ENCODE peak calls at places on chromosomes 6 and 20, in ten cellular contexts. V is ELR, R is esophagus squamous epithelium, B is C1 segment of cervical spinal cord, P is cardiac muscle cell, J is NCI-H2029, C is psoas muscle, G is iris pigment epithelial cell, O is A549, I is Caco-2. K is an unnamed sample.

GRCh38 chr6:6515691-6516607 is 72.6 kb upstream of the LY86 start:
- DNase-seq in J (no peak), R (no peak), I (no peak), O (no peak), C (no peak), V (no peak), P (no peak), G (no peak), B (no peak), K (no peak)

GRCh38 chr20:9710685-9711084 is 128.2 kb downstream of the PAK5 start:
- DNase-seq in I (no peak), O (no peak), C (no peak), P (no peak), B (no peak), G (no peak), V (no peak), J (no peak), R (no peak), K (no peak)

GRCh38 chr6:4470698-4471210 is 305.4 kb upstream of the CDYL start:
- DNase-seq in B (no peak), P (no peak), V (no peak), O (no peak), R (no peak), C (no peak), I (no peak), J (no peak), G (no peak), K (no peak)

GRCh38 chr6:167825759-167826229 is 917 bp upstream of the AFDN start:
- DNase-seq in J (peak), I (peak), C (peak), O (peak), P (peak), G (peak), R (no peak), V (peak), B (peak), K (no peak)

GRCh38 chr6:100865525-100865924 is 15.6 kb downstream of the ASCC3 start:
- DNase-seq in O (no peak), B (no peak), G (no peak), V (no peak), R (no peak), I (no peak), P (no peak), J (no peak), C (no peak), K (no peak)

GRCh38 chr6:107328081-107328480 is 131.3 kb downstream of the PDSS2 start:
- DNase-seq in R (no peak), J (no peak), O (no peak), I (no peak), V (no peak), P (no peak), G (no peak), B (no peak), C (no peak), K (no peak)

GRCh38 chr6:2911171-2911570 is 8.1 kb upstream of the SERPINB9 start:
- DNase-seq in R (no peak), J (no peak), I (no peak), P (no peak), C (no peak), O (no peak), V (no peak), B (no peak), G (no peak), K (no peak)

GRCh38 chr6:165716886-165717285 is 53.8 kb upstream of the PDE10A start:
- DNase-seq in R (no peak), V (no peak), O (no peak), B (no peak), J (no peak), G (peak), P (no peak), C (no peak), I (no peak), K (no peak)

GRCh38 chr6:157184202-157185015 is 138.9 kb downstream of the TMEM242 start:
- DNase-seq in G (peak), R (no peak), P (peak), B (peak), V (peak), J (peak), O (peak), I (peak), C (peak), K (no peak)

GRCh38 chr6:131368077-131368911 is 204.7 kb upstream of the ARG1 start:
- DNase-seq in G (peak), P (peak), O (peak), R (no peak), V (no peak), J (no peak), B (peak), I (no peak), C (peak), K (peak)

GRCh38 chr6:70852667-70853246 is 104.1 kb downstream of the B3GAT2 start:
- DNase-seq in C (no peak), B (no peak), R (no peak), V (no peak), I (no peak), O (no peak), G (no peak), J (no peak), P (no peak), K (no peak)

GRCh38 chr6:35850209-35850608 is 45.1 kb downstream of the LHFPL5 start:
- DNase-seq in I (no peak), V (no peak), P (no peak), O (no peak), R (no peak), C (no peak), G (no peak), J (no peak), B (no peak), K (no peak)

GRCh38 chr20:50127587-50128519 is 14.9 kb upstream of the UBE2V1 start:
- DNase-seq in V (no peak), O (no peak), I (no peak), J (no peak), B (no peak), R (no peak), P (no peak), C (no peak), G (no peak), K (no peak)

GRCh38 chr6:80638222-80639055 is 532.0 kb downstream of the BCKDHB start:
- DNase-seq in B (no peak), V (peak), P (peak), C (no peak), R (no peak), J (peak), I (peak), O (peak), G (peak), K (no peak)

K was measured in nucleus accumbens.